ENCODE peak calls at places on chromosome 11, in nine cellular contexts. O is adrenal gland, L is ovary, J is cardiac muscle cell, B is transverse colon, U is pancreas, Z is suprapubic skin, P is PC-3, T is DND-41. Q is an unnamed sample.

GRCh38 chr11:64237484-64237951 is 3.1 kb downstream of the VEGFB start:
- DNase-seq in O (no peak), L (peak; percentile 47), J (no peak), B (peak; percentile 89), U (peak; percentile 97), Z (peak; percentile 81), P (peak; percentile 95), T (no peak), Q (peak; percentile 71)

GRCh38 chr11:68038226-68038717 is 553 bp upstream of the TCIRG1 start:
- DNase-seq in O (peak; percentile 85), L (peak; percentile 65), J (peak; percentile 14), B (no peak), U (peak; percentile 93), Z (no peak), P (no peak), T (no peak), Q (no peak)

GRCh38 chr11:46036969-46037368 is 84.3 kb downstream of the PHF21A start:
- DNase-seq in O (no peak), L (no peak), J (no peak), B (no peak), U (no peak), Z (no peak), P (no peak), T (no peak), Q (no peak)

GRCh38 chr11:117795726-117796455 is 1.1 kb downstream of the DSCAML1 start:
- DNase-seq in O (no peak), L (no peak), J (no peak), B (no peak), U (no peak), Z (no peak), P (no peak), T (no peak), Q (peak; percentile 54)

GRCh38 chr11:57637626-57638004 is 12.1 kb downstream of the YPEL4 start:
- DNase-seq in O (no peak), L (no peak), J (peak; percentile 80), B (no peak), U (no peak), Z (no peak), P (no peak), T (no peak), Q (no peak)

GRCh38 chr11:69546735-69547370 is 65.4 kb downstream of the LINC01488 start:
- DNase-seq in O (no peak), L (no peak), J (no peak), B (no peak), U (no peak), Z (peak; percentile 11), P (no peak), T (no peak), Q (no peak)

GRCh38 chr11:77557553-77557952 is 32.2 kb upstream of the AQP11 start:
- DNase-seq in O (no peak), L (no peak), J (peak; percentile 9), B (no peak), U (no peak), Z (no peak), P (peak; percentile 57), T (no peak), Q (no peak)

GRCh38 chr11:2100361-2101170 is 38.6 kb downstream of the IGF2 start:
- DNase-seq in O (peak; percentile 58), L (peak; percentile 47), J (no peak), B (peak; percentile 22), U (no peak), Z (peak; percentile 61), P (no peak), T (no peak), Q (peak; percentile 56)

GRCh38 chr11:14537134-14537599 is 17.0 kb upstream of the PSMA1 start:
- DNase-seq in O (peak; percentile 55), L (no peak), J (peak; percentile 38), B (peak; percentile 32), U (no peak), Z (no peak), P (peak; percentile 55), T (peak; percentile 56), Q (no peak)

GRCh38 chr11:43797866-43798265 is 82.8 kb upstream of the ALKBH3 start:
- DNase-seq in O (no peak), L (no peak), J (no peak), B (no peak), U (no peak), Z (no peak), P (no peak), T (no peak), Q (no peak)

GRCh38 chr11:65710424-65710823 is 1.6 kb upstream of the KAT5 start:
- DNase-seq in O (no peak), L (no peak), J (no peak), B (no peak), U (no peak), Z (no peak), P (no peak), T (no peak), Q (no peak)

GRCh38 chr11:123841189-123841588 is 35.0 kb upstream of the OR6M1 start:
- DNase-seq in O (no peak), L (no peak), J (no peak), B (no peak), U (no peak), Z (no peak), P (no peak), T (no peak), Q (no peak)

GRCh38 chr11:95884364-95884763 is 39.5 kb downstream of the MTMR2 start:
- DNase-seq in O (no peak), L (no peak), J (no peak), B (no peak), U (no peak), Z (no peak), P (peak; percentile 16), T (no peak), Q (no peak)

GRCh38 chr11:94543695-94544581 is at the start of gene FUT4:
- DNase-seq in O (peak; percentile 89), L (peak; percentile 88), J (peak; percentile 91), B (peak; percentile 95), U (peak; percentile 93), Z (peak; percentile 88), P (peak; percentile 97), T (peak; percentile 82), Q (peak; percentile 82)
- TF ChIP-seq CTCF in O (no peak), L (no peak), J (no peak), B (no peak), U (no peak), Z (no peak), P (no peak), T (peak; percentile 12), Q (no peak)

GRCh38 chr11:126512251-126512650 is 156.8 kb downstream of the ST3GAL4 start:
- DNase-seq in O (no peak), L (no peak), J (no peak), B (no peak), U (no peak), Z (no peak), P (no peak), T (no peak), Q (no peak)
- H3K27me3 ChIP-seq in O (no peaks in the 10 kb centered on the region), L (no peaks in the 10 kb centered on the region), J (peaks cover 21% of the 10 kb centered on the region), B (peaks cover 5% of the 10 kb centered on the region), U (no peaks in the 10 kb centered on the region), Z (peaks cover 15% of the 10 kb centered on the region), P (peaks cover 95% of the 10 kb centered on the region), T (peaks cover 14% of the 10 kb centered on the region), Q (no peaks in the 10 kb centered on the region)

DNA sequence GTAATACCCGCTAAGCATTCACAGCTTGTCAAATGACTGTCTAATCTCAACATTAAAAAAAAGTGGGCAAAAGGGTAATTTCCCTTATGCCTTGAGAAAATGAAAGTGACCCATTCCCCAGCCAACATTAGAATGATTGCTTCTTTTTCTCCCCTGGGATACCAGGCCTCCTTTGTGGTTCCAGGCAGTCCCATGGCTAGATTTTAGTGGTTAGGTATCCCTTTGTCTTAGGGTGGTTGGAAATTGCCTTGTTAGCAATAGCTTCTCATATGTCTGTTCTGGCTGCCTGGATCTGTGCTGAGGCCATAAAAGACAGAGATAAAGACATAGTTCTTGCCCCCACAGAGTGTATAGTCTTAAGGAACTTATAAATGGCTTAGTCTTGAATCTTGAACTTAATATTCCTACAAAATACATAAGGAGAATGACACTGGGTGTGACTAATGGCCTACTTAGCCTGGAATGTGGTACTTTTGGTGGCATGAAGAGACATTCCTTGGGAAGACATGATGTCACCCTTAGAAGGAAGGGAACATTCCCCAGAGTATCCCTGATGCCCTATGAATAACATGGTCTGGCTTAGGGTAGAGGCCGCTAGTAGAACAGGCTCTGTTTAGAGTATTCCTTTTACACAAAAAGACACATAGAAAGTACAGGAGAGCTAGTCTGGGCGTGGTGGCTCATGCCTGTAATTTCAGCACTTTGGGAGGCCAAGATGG is 90.3 kb downstream of the ZBTB16 start:
- DNase-seq in O (no peak), L (no peak), J (no peak), B (no peak), U (no peak), Z (no peak), P (no peak), T (no peak), Q (no peak)
- H3K4me1 ChIP-seq in O (peaks cover 28% of the 10 kb centered on the region), L (peaks cover 26% of the 10 kb centered on the region), J (peaks cover 7% of the 10 kb centered on the region), B (peaks cover 46% of the 10 kb centered on the region), U (peaks cover 56% of the 10 kb centered on the region), Z (peaks cover 93% of the 10 kb centered on the region), P (no peaks in the 10 kb centered on the region), T (no peaks in the 10 kb centered on the region), Q (peaks cover 29% of the 10 kb centered on the region)

GRCh38 chr11:15624701-15625100 is 510.0 kb downstream of the INSC start:
- DNase-seq in O (no peak), L (no peak), J (no peak), B (no peak), U (no peak), Z (no peak), P (no peak), T (no peak), Q (no peak)
- TF ChIP-seq CTCF in O (no peak), L (no peak), J (no peak), B (no peak), U (no peak), Z (no peak), P (no peak), T (no peak), Q (no peak)